ENCODE peak calls at places on chromosomes 16 and 17, in nine cellular contexts. D is K562; E is NCI-H82; H is activated T-helper 9 cell treated with anti-CD3 and anti-CD28 coated beads, Interleukin-2, amount 50 U/mL, for 16 hours; X is kidney tubule cell; Y is effector memory CD8-positive, alpha-beta T cell; B is fibroblast of lung; Q is stimulated activated CD4-positive, alpha-beta T cell treated with anti-CD3 and anti-CD28 coated beads, Interleukin-15, amount 100 ng/mL, for 1 hour; U is LHCN-M2. J is an unnamed sample.

GRCh38 chr17:78723001-78723796 is 58.9 kb downstream of the CYTH1 start:
- DNase-seq in Q (no peak), U (no peak), Y (no peak), D (no peak), B (peak; percentile 43), H (no peak), E (peak; percentile 73), X (no peak), J (peak; percentile 83)

GRCh38 chr16:4123617-4124300 is 7.5 kb upstream of the ADCY9 start:
- DNase-seq in D (no peak), Q (no peak), B (peak; percentile 62), Y (no peak), H (no peak), E (peak; percentile 98), U (peak; percentile 15), X (no peak), J (peak; percentile 55)

GRCh38 chr17:82229686-82230626 is 1.1 kb downstream of the SLC16A3 start:
- DNase-seq in X (no peak), E (no peak), Y (no peak), U (no peak), B (no peak), Q (no peak), H (no peak), D (no peak), J (no peak)

GRCh38 chr16:27482397-27483082 is 67.2 kb downstream of the GTF3C1 start:
- DNase-seq in Q (no peak), H (no peak), E (no peak), X (no peak), U (peak; percentile 16), B (no peak), D (no peak), Y (no peak), J (no peak)

GRCh38 chr17:31424944-31425582 is 33.6 kb downstream of the RAB11FIP4 start:
- DNase-seq in H (no peak), D (no peak), Q (no peak), B (peak; percentile 41), X (no peak), E (peak; percentile 99), U (no peak), Y (no peak), J (peak; percentile 56)

GRCh38 chr17:31379796-31380195 is 11.7 kb upstream of the RAB11FIP4 start:
- DNase-seq in Y (no peak), X (no peak), H (no peak), E (no peak), D (no peak), B (no peak), Q (no peak), U (no peak), J (no peak)

GRCh38 chr16:3485821-3486505 is 9.3 kb downstream of the C16orf90 start:
- DNase-seq in Y (no peak), E (peak; percentile 38), Q (no peak), U (no peak), D (no peak), B (no peak), X (no peak), H (no peak), J (no peak)

GRCh38 chr17:47620503-47621245 is 29.0 kb upstream of the KPNB1 start:
- DNase-seq in X (peak; percentile 71), U (no peak), Q (no peak), E (no peak), H (no peak), Y (no peak), B (no peak), D (no peak), J (peak; percentile 76)

GRCh38 chr17:2122641-2123302 is 67.9 kb downstream of the HIC1 start:
- DNase-seq in B (peak; percentile 86), D (no peak), U (peak; percentile 62), H (no peak), E (no peak), Y (no peak), Q (no peak), X (no peak), J (peak; percentile 74)

GRCh38 chr17:68431661-68432071 is 25.6 kb downstream of the WIPI1 start:
- DNase-seq in Y (peak; percentile 35), E (peak; percentile 81), X (peak; percentile 13), Q (peak; percentile 18), H (no peak), D (peak; percentile 41), B (peak; percentile 6), U (no peak), J (peak; percentile 34)

GRCh38 chr17:64781013-64781392 is 118.9 kb upstream of the SMURF2 start:
- DNase-seq in X (peak; percentile 32), Y (no peak), D (no peak), U (no peak), E (no peak), B (no peak), Q (no peak), H (no peak), J (peak; percentile 55)

GRCh38 chr17:58184986-58185761 is 7.4 kb upstream of the EPX start:
- DNase-seq in U (no peak), H (no peak), B (no peak), E (no peak), D (peak; percentile 52), X (no peak), Y (no peak), Q (no peak), J (no peak)

GRCh38 chr17:27256225-27257030 is 37.5 kb upstream of the WSB1 start:
- DNase-seq in Q (no peak), B (peak; percentile 82), U (peak; percentile 9), D (no peak), X (no peak), E (no peak), H (no peak), Y (no peak), J (no peak)

GRCh38 chr17:31226950-31227349 is 70.1 kb downstream of the OMG start:
- DNase-seq in X (no peak), H (no peak), E (no peak), D (no peak), Y (no peak), U (no peak), Q (no peak), B (no peak), J (no peak)

GRCh38 chr16:38941-39892 is 14.2 kb downstream of the POLR3K start:
- DNase-seq in D (peak; percentile 36), B (no peak), X (peak; percentile 89), H (no peak), Q (peak; percentile 9), U (no peak), E (no peak), Y (peak; percentile 56), J (peak; percentile 26)

GRCh38 chr16:20867585-20867984 is 32.6 kb downstream of the DCUN1D3 start:
- DNase-seq in H (no peak), Y (no peak), B (peak; percentile 76), Q (no peak), E (peak; percentile 90), U (peak; percentile 53), D (no peak), X (no peak), J (no peak)

GRCh38 chr17:4986403-4986802 is 1.1 kb downstream of the CAMTA2 start:
- DNase-seq in D (no peak), H (no peak), B (no peak), U (no peak), Q (no peak), Y (no peak), X (peak; percentile 35), E (no peak), J (no peak)

GRCh38 chr16:11256657-11257130 is 690 bp upstream of the SOCS1 start:
- DNase-seq in B (peak; percentile 63), Y (no peak), X (peak; percentile 56), E (peak; percentile 55), D (peak; percentile 71), U (peak; percentile 50), H (no peak), Q (no peak), J (peak; percentile 73)

GRCh38 chr17:65855245-65855644 is 293.8 kb upstream of the AXIN2 start:
- DNase-seq in Y (no peak), U (no peak), E (no peak), D (no peak), Q (no peak), X (peak; percentile 94), H (no peak), B (peak; percentile 67), J (no peak)

GRCh38 chr16:84922351-84923135 is 88.8 kb downstream of the ZDHHC7 start:
- DNase-seq in Q (no peak), E (peak; percentile 45), D (no peak), X (no peak), H (no peak), Y (no peak), B (no peak), U (peak; percentile 89), J (peak; percentile 87)

GRCh38 chr17:69609495-69610315 is 195.2 kb downstream of the MAP2K6 start:
- DNase-seq in U (peak; percentile 80), D (peak; percentile 19), H (no peak), E (peak; percentile 70), B (peak; percentile 34), Y (no peak), X (peak; percentile 56), Q (no peak), J (peak; percentile 34)

GRCh38 chr17:10156579-10157488 is 41.6 kb downstream of the GAS7 start:
- DNase-seq in X (no peak), B (no peak), D (no peak), E (no peak), Y (peak; percentile 18), U (no peak), H (no peak), Q (no peak), J (no peak)

GRCh38 chr16:46691720-46692119 is 2.3 kb downstream of the ORC6 start:
- DNase-seq in B (peak; percentile 14), Y (no peak), X (peak; percentile 29), Q (no peak), H (no peak), E (peak; percentile 5), D (no peak), U (no peak), J (peak; percentile 4)

GRCh38 chr17:73386561-73386960 is 74.8 kb upstream of the CDC42EP4 start:
- DNase-seq in D (no peak), X (no peak), U (no peak), H (no peak), B (no peak), E (no peak), Y (no peak), Q (no peak), J (no peak)

GRCh38 chr16:75351183-75351582 is 82.1 kb downstream of the CFDP1 start:
- DNase-seq in X (peak; percentile 64), Q (no peak), Y (no peak), U (peak; percentile 85), E (no peak), B (peak; percentile 84), H (no peak), D (no peak), J (no peak)

GRCh38 chr16:6113749-6114148 is 1016.2 kb upstream of the EEF2KMT start:
- DNase-seq in U (no peak), D (no peak), E (no peak), Q (no peak), Y (no peak), H (no peak), B (no peak), X (no peak), J (no peak)

GRCh38 chr16:1323296-1324239 is 9.9 kb upstream of the BAIAP3 start:
- DNase-seq in B (no peak), Q (no peak), Y (no peak), D (no peak), X (no peak), H (no peak), U (no peak), E (no peak), J (no peak)

GRCh38 chr16:79563919-79564318 is 36.6 kb downstream of the MAF start:
- DNase-seq in B (no peak), D (no peak), H (no peak), U (no peak), Q (no peak), X (no peak), Y (no peak), E (peak; percentile 11), J (peak; percentile 1)

J was measured in NCI-H69.